ENCODE peak calls at places on chromosomes 7 and 10, in nine cellular contexts. E, B, H, S, L, T, U, C and G are unnamed samples.

GRCh38 chr10:21318768-21319167 is 206.7 kb downstream of the SKIDA1 start:
- DNase-seq in S (no peak), C (no peak), H (peak), T (peak), E (no peak), U (no peak), B (no peak), L (no peak), G (no peak)

GRCh38 chr7:86164827-86165226 is 478.9 kb upstream of the GRM3 start:
- DNase-seq in E (no peak), U (no peak), C (no peak), B (no peak), T (no peak), L (no peak), H (no peak), S (no peak), G (no peak)

GRCh38 chr7:36227223-36227622 is 74.2 kb downstream of the EEPD1 start:
- DNase-seq in U (no peak), T (no peak), S (peak), H (peak), L (no peak), C (peak), E (no peak), B (no peak), G (no peak)

GRCh38 chr10:34637419-34637911 is 177.6 kb downstream of the PARD3 start:
- DNase-seq in T (peak), B (peak), E (peak), L (peak), S (peak), C (peak), H (peak), U (peak), G (peak)

GRCh38 chr7:70498232-70498631 is 633.7 kb upstream of the GALNT17 start:
- DNase-seq in E (no peak), U (no peak), L (no peak), H (no peak), S (no peak), T (no peak), C (no peak), B (no peak), G (no peak)

GRCh38 chr10:101974091-101974799 is 81.7 kb downstream of the ARMH3 start:
- DNase-seq in B (peak), S (no peak), H (peak), E (no peak), T (no peak), L (no peak), C (no peak), U (no peak), G (no peak)

GRCh38 chr7:141397236-141398163 is 153.7 kb upstream of the AGK start:
- DNase-seq in C (no peak), B (no peak), T (no peak), S (no peak), E (no peak), L (no peak), H (no peak), U (no peak), G (no peak)

GRCh38 chr10:11824376-11824775 is 1.2 kb downstream of the PROSER2 start:
- DNase-seq in C (no peak), E (no peak), L (no peak), B (no peak), S (no peak), H (peak), U (no peak), T (no peak), G (no peak)

GRCh38 chr7:85736085-85736484 is 549.2 kb upstream of the SEMA3D start:
- DNase-seq in T (no peak), U (no peak), E (no peak), B (no peak), L (no peak), H (no peak), C (no peak), S (no peak), G (no peak)

GRCh38 chr7:94375167-94375566 is 19.5 kb upstream of the COL1A2 start:
- DNase-seq in U (no peak), H (peak), B (peak), C (peak), E (no peak), S (peak), L (no peak), T (no peak), G (no peak)

GRCh38 chr10:103519798-103520197 is 26.3 kb downstream of the NEURL1 start:
- DNase-seq in S (no peak), L (no peak), U (no peak), H (no peak), B (no peak), C (no peak), E (no peak), T (no peak), G (no peak)

GRCh38 chr10:21334891-21335696 is 190.4 kb downstream of the SKIDA1 start:
- DNase-seq in H (peak), S (peak), E (no peak), T (no peak), C (no peak), B (no peak), L (no peak), U (no peak), G (peak)

GRCh38 chr7:52260046-52260665 is 775.3 kb upstream of the POM121L12 start:
- DNase-seq in B (peak), S (peak), U (no peak), T (peak), L (no peak), H (no peak), C (peak), E (no peak), G (peak)

GRCh38 chr7:33261585-33261984 is 132.2 kb downstream of the BBS9 start:
- DNase-seq in B (no peak), L (no peak), S (no peak), E (no peak), C (no peak), T (no peak), H (peak), U (no peak), G (no peak)

GRCh38 chr7:44398506-44398905 is 73.1 kb upstream of the CAMK2B start:
- DNase-seq in H (no peak), L (no peak), S (no peak), U (no peak), T (no peak), C (no peak), E (no peak), B (no peak), G (no peak)

GRCh38 chr10:26437637-26438461 is at the start of gene APBB1IP:
- DNase-seq in B (peak), E (peak), H (peak), U (peak), C (peak), T (no peak), S (peak), L (no peak), G (no peak)

GRCh38 chr7:32154797-32155196 is 84.6 kb upstream of the PDE1C start:
- DNase-seq in B (no peak), L (no peak), T (no peak), U (no peak), H (peak), S (no peak), C (no peak), E (no peak), G (no peak)

GRCh38 chr7:11831727-11832495 is at the start of gene THSD7A:
- DNase-seq in L (no peak), U (no peak), E (peak), C (peak), S (peak), H (peak), T (peak), B (peak), G (peak)

GRCh38 chr7:20578257-20578771 is 37.2 kb upstream of the ABCB5 start:
- DNase-seq in E (no peak), H (no peak), U (no peak), C (no peak), S (no peak), T (no peak), L (no peak), B (no peak), G (no peak)

GRCh38 chr7:98209166-98209920 is 1.9 kb upstream of the BHLHA15 start:
- DNase-seq in S (no peak), T (no peak), U (no peak), H (no peak), C (no peak), B (no peak), L (no peak), E (no peak), G (no peak)

GRCh38 chr10:6020806-6021205 is 41.4 kb downstream of the IL2RA start:
- DNase-seq in S (no peak), T (no peak), L (no peak), H (no peak), U (no peak), E (no peak), C (no peak), B (no peak), G (no peak)
- TF ChIP-seq EZH2phosphoT487 in S (no peak), T (no peak), L (no peak), H (no peak), U (no peak), E (no peak), C (no peak), B (no peak), G (no peak)

GRCh38 chr10:33025910-33026309 is 67.9 kb upstream of the ITGB1 start:
- DNase-seq in L (no peak), S (no peak), H (no peak), U (no peak), E (no peak), B (no peak), C (no peak), T (no peak), G (no peak)

GRCh38 chr10:33026422-33026821 is 68.4 kb upstream of the ITGB1 start:
- DNase-seq in B (no peak), L (no peak), T (no peak), E (no peak), C (peak), H (no peak), U (no peak), S (no peak), G (no peak)

GRCh38 chr10:33027088-33027487 is 69.1 kb upstream of the ITGB1 start:
- DNase-seq in B (no peak), T (no peak), S (no peak), U (no peak), L (no peak), C (no peak), H (no peak), E (no peak), G (no peak)

GRCh38 chr10:33025039-33025438 is 67.0 kb upstream of the ITGB1 start:
- DNase-seq in H (no peak), T (no peak), B (no peak), U (no peak), E (peak), L (no peak), S (no peak), C (no peak), G (no peak)

DNA sequence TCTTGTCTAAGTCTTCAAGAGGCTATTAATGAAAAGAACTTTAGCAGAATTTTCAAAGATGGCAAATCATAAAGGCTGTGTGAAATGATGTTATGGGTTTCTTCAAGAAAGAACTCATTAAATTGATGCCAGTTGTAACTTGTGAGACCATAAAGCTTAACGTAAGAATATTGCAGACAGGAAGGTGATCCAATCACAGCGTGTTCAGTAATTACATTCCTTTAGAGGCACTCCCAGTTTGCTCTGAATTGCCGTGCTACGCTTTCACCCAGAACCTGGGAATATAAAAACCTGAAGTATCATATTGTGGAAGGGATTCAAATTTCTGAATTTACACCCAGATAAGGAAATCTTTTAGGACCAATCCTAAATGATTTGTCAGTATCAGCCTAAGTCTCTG is 64.1 kb upstream of the ITGB1 start:
- DNase-seq in C (no peak), S (no peak), L (no peak), E (no peak), U (no peak), T (no peak), H (no peak), B (no peak), G (no peak)
- TF ChIP-seq EZH2phosphoT487 in C (no peak), S (no peak), L (no peak), E (no peak), U (no peak), T (no peak), H (no peak), B (no peak), G (no peak)

GRCh38 chr10:124143721-124144120 is 50.3 kb upstream of the CHST15 start:
- DNase-seq in S (no peak), C (no peak), L (no peak), H (no peak), U (peak), E (no peak), T (no peak), B (no peak), G (no peak)
- TF ChIP-seq EZH2phosphoT487 in S (no peak), C (no peak), L (no peak), H (no peak), U (no peak), E (no peak), T (no peak), B (no peak), G (no peak)

GRCh38 chr10:88063861-88064521 is 200.6 kb downstream of the PTEN start:
- DNase-seq in B (no peak), T (no peak), C (no peak), S (no peak), E (no peak), H (no peak), U (no peak), L (no peak), G (no peak)

GRCh38 chr10:88062798-88063472 is 199.5 kb downstream of the PTEN start:
- DNase-seq in B (no peak), C (no peak), T (no peak), H (peak), E (no peak), S (no peak), L (no peak), U (no peak), G (no peak)

GRCh38 chr10:88066319-88066718 is 202.9 kb downstream of the PTEN start:
- DNase-seq in S (no peak), E (no peak), L (no peak), T (no peak), H (no peak), C (no peak), U (no peak), B (no peak), G (no peak)

GRCh38 chr10:88065384-88066049 is 202.1 kb downstream of the PTEN start:
- DNase-seq in T (no peak), E (no peak), S (no peak), U (no peak), H (no peak), B (no peak), L (no peak), C (no peak), G (no peak)

DNA sequence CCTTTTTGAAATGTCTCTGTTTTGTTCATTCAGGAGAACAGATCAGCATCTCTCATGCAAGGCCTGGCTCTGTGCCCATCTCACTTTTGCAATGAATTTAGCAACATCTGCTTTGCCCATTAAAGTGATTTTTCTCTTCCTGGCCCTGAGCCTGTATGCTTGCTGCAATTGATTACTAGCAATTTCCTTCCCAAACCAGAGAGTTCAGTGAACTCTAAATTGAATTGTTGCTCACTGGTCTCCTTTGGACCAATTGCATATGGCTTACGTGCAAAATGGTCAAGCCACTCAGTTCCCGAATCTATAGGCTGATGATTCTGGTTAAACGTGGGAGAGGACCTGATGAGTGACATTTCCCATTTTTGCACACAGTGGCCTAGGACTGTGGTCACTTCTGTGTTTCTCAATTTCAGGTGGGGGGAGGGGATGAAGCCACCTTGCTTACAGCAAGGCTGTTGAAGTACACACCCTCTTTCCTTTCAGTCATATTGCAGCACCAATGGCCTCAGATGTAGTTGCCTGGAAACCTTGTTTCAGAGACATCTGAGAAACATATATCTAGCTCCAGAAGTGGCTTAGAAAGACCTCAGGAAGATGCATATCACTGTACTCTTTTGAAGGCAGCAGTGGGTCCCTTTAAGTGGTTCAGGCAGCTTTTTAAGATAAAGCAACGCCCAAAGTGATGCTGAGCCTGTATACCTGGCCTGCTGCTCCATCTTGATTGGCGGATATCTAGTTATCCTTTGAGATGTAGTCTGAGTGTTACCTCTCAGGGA is 201.4 kb downstream of the PTEN start:
- DNase-seq in L (no peak), T (peak), C (no peak), H (peak), E (peak), U (no peak), S (peak), B (no peak), G (no peak)
- TF ChIP-seq EZH2phosphoT487 in L (no peak), T (no peak), C (no peak), H (no peak), E (no peak), U (no peak), S (no peak), B (no peak), G (no peak)